ENCODE peak calls at places on chromosomes 16 and 17, in four cellular contexts. L, M, Z and E are unnamed samples.

GRCh38 chr17:16352838-16353701 is at the start of gene CENPV:
- DNase-seq in L (peak), Z (peak), M (peak), E (peak)

GRCh38 chr17:32483451-32484019 is 3.3 kb upstream of the CDK5R1 start:
- DNase-seq in L (no peak), M (peak), Z (peak), E (no peak)

GRCh38 chr17:9175700-9176467 is 154.6 kb downstream of the NTN1 start:
- DNase-seq in Z (no peak), L (no peak), M (no peak), E (no peak)

GRCh38 chr16:29147710-29148425 is 163.0 kb downstream of the LAT start:
- DNase-seq in M (no peak), Z (no peak), L (no peak), E (no peak)

GRCh38 chr17:8047769-8048110 is 8.9 kb downstream of the ALOX15B start:
- DNase-seq in L (no peak), M (no peak), Z (no peak), E (no peak)

GRCh38 chr17:59786536-59787319 is 79.3 kb downstream of the VMP1 start:
- DNase-seq in M (no peak), L (peak), Z (peak), E (peak)

GRCh38 chr16:52251495-52251894 is 295.4 kb downstream of the TOX3 start:
- DNase-seq in Z (no peak), L (no peak), M (no peak), E (no peak)

GRCh38 chr17:48134912-48135480 is 27.4 kb downstream of the SNX11 start:
- DNase-seq in M (no peak), L (no peak), Z (no peak), E (no peak)

GRCh38 chr17:40431231-40431602 is 12.0 kb upstream of the IGFBP4 start:
- DNase-seq in L (no peak), Z (no peak), M (no peak), E (no peak)

GRCh38 chr16:15032547-15033308 is 23.1 kb downstream of the NTAN1 start:
- DNase-seq in L (peak), M (no peak), Z (no peak), E (no peak)

GRCh38 chr16:86882586-86883280 is 304.4 kb downstream of the FOXL1 start:
- DNase-seq in L (no peak), Z (no peak), M (peak), E (no peak)

GRCh38 chr16:1363501-1364041 is 11.8 kb downstream of the GNPTG start:
- DNase-seq in Z (peak), M (peak), L (peak), E (peak)

GRCh38 chr16:87581867-87582220 is 20.5 kb upstream of the JPH3 start:
- DNase-seq in L (peak), Z (peak), M (peak), E (peak)

GRCh38 chr16:28482026-28482425 is 9.8 kb downstream of the CLN3 start:
- DNase-seq in M (no peak), Z (no peak), L (no peak), E (no peak)

GRCh38 chr17:5711344-5711743 is 127.0 kb upstream of the NLRP1 start:
- DNase-seq in M (no peak), Z (no peak), L (no peak), E (no peak)

GRCh38 chr17:29645516-29646051 is 22.9 kb upstream of the CORO6 start:
- DNase-seq in L (peak), Z (no peak), M (peak), E (peak)

GRCh38 chr17:4497101-4497824 is 1.4 kb upstream of the SPNS2 start:
- DNase-seq in Z (peak), L (no peak), M (no peak), E (no peak)

GRCh38 chr16:68287276-68288251 is 23.2 kb downstream of the SLC7A6OS start:
- DNase-seq in M (peak), L (no peak), Z (no peak), E (peak)

GRCh38 chr16:26672206-26672605 is 394.5 kb upstream of the C16orf82 start:
- DNase-seq in Z (no peak), M (no peak), L (no peak), E (no peak)

GRCh38 chr17:19418312-19418992 is 7.4 kb downstream of the RNF112 start:
- DNase-seq in Z (no peak), L (no peak), M (no peak), E (no peak)

GRCh38 chr17:78539771-78540170 is 37.4 kb downstream of the DNAH17 start:
- DNase-seq in Z (no peak), L (no peak), M (no peak), E (no peak)
- TF ChIP-seq CTCF in Z (no peak), L (no peak), M (no peak), E (no peak)

GRCh38 chr17:1107083-1107776 is 72.6 kb downstream of the ABR start:
- DNase-seq in M (no peak), L (no peak), Z (no peak), E (no peak)
- H3K27ac ChIP-seq in M (peak), L (peak), Z (peak), E (peak)

GRCh38 chr16:17331991-17332390 is 138.8 kb downstream of the XYLT1 start:
- DNase-seq in L (no peak), Z (no peak), M (no peak), E (no peak)
- TF ChIP-seq CTCF in L (no peak), Z (no peak), M (no peak), E (no peak)

GRCh38 chr17:58318065-58318481 is 10.5 kb downstream of the TSPOAP1 start:
- DNase-seq in M (no peak), Z (no peak), L (no peak), E (no peak)
- H3K27ac ChIP-seq in M (no peak), Z (no peak), L (no peak), E (no peak)

GRCh38 chr17:37682007-37682406 is 38.8 kb upstream of the DDX52 start:
- DNase-seq in L (no peak), M (no peak), Z (no peak), E (no peak)
- TF ChIP-seq CTCF in L (no peak), M (no peak), Z (no peak), E (no peak)

GRCh38 chr16:2828521-2828840 is 1.6 kb upstream of the ZG16B start:
- DNase-seq in Z (no peak), L (no peak), M (no peak), E (no peak)

GRCh38 chr16:2831203-2831602 is 1.1 kb downstream of the ZG16B start:
- DNase-seq in M (no peak), L (no peak), Z (no peak), E (no peak)

GRCh38 chr16:2828876-2829430 is 1.1 kb upstream of the ZG16B start:
- DNase-seq in L (no peak), M (no peak), Z (no peak), E (no peak)

GRCh38 chr16:2829501-2830354 is at the start of gene ZG16B:
- DNase-seq in L (peak), M (no peak), Z (no peak), E (no peak)

GRCh38 chr16:2830355-2830695 is 222 bp downstream of the ZG16B start:
- DNase-seq in L (no peak), Z (no peak), M (no peak), E (no peak)
- H3K27ac ChIP-seq in L (no peak), Z (no peak), M (no peak), E (no peak)

GRCh38 chr17:79926002-79926307 is 86.7 kb upstream of the CBX4 start:
- DNase-seq in L (no peak), M (no peak), Z (no peak), E (no peak)

GRCh38 chr17:79926308-79927135 is 87.3 kb upstream of the CBX4 start:
- DNase-seq in M (no peak), Z (no peak), L (no peak), E (no peak)

GRCh38 chr17:79923974-79924638 is 84.9 kb upstream of the CBX4 start:
- DNase-seq in M (no peak), Z (no peak), L (peak), E (no peak)

GRCh38 chr17:79924639-79924976 is 85.4 kb upstream of the CBX4 start:
- DNase-seq in M (no peak), Z (no peak), L (no peak), E (no peak)

DNA sequence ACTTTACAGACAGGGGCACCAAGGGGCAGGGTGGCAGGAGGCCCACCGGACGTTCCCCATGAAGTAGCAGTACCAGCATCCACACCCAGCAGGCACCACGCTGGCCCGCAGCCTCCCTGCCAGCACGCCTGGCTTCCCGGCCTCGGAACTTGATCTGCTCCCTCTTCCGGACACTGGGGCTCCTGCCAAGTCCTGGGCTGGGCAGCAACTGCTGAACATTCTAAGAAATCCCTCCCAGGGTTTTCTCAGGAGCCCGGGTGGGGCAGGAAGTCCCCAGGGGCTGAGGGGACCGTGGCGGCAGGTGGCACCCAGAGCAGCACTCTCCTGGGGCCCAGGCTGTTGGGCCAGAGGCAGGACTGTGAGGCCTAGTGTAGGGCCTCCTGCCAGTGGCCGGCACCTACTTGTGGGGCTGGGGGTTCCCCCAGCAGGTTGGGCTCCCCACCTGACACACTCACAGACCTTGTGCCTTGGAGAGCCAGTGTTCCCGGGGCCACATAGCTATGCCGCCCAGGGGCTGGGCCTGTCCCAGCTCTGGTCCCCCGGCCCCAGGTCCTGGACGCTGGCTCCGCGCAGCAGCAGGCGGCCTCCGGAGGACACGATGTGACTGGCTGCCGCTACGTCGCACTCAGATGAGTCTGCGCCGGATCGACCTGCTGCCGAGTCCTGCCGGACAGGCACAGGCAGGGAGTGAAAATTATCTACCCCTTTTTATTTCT is 86.2 kb upstream of the CBX4 start:
- DNase-seq in Z (peak), M (peak), L (peak), E (peak)
- TF ChIP-seq CTCF in Z (no peak), M (peak), L (no peak), E (no peak)

DNA sequence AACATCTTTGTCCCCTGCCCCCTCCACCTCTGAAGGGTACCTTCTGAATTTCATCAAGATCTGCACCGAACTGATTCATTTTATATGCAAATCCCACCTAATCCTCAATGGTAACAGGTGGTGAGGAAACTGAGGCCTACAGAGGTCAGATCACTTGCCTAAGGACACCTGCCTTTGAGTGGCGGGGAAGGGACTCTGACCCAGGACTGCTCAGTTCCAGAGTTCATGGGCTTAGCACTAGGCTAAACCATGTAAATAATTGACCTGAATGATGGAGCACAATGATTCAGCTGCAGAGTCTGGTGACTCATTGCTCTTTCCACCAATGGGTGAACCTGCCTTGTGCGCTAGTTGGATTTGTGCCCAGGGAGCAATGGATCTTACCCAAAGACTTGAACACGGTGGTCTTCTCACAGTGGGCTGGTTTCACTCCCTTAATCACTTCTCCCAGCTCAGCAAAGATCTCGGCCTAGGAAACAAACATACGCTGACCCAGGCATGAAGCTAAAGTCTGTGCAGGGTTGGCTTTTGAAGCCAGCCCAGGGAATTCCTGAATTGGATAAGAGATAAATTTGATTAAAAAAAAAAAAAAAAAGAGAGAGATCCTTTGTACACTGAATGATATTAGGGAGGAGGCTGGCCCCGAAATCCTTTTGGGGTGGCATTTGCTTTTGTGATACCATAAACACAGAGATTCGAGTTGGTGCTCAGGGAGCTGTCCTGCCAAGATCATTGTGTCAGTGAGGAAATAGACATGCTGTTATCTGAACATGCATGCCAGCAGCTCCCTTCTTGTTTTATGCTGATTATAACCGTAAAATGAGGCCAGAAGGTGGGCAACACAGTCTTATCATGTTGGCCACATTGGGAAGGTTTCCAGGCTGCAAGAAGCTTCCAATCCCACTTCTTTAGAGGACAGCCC is 17.0 kb downstream of the CRYM start:
- DNase-seq in L (peak), Z (peak), M (no peak), E (no peak)
- H3K27ac ChIP-seq in L (peak), Z (peak), M (peak), E (no peak)